ENCODE peak calls at places on chromosomes 11 and 22, in nine cellular contexts. X is WERI-Rb-1, H is colonic mucosa, N is fibroblast of villous mesenchyme, Z is GM23248, V is sigmoid colon, M is GM12864, J is stomach, O is foreskin fibroblast. B is an unnamed sample.

GRCh38 chr22:44823396-44823795 is 71.0 kb downstream of the ARHGAP8 start:
- DNase-seq in Z (no peak), J (no peak), M (no peak), N (no peak), V (peak), X (no peak), O (no peak), H (no peak), B (no peak)

GRCh38 chr11:11569936-11570491 is 51.8 kb downstream of the GALNT18 start:
- DNase-seq in J (peak), Z (peak), V (peak), N (peak), X (no peak), H (peak), O (peak), M (no peak), B (no peak)

GRCh38 chr22:30878516-30879365 is 89.8 kb downstream of the MORC2 start:
- DNase-seq in N (no peak), M (no peak), X (peak), H (no peak), Z (no peak), V (no peak), O (peak), J (no peak), B (no peak)

GRCh38 chr11:72338741-72339140 is 94.8 kb upstream of the PHOX2A start:
- DNase-seq in M (no peak), V (no peak), Z (peak), N (peak), J (no peak), H (no peak), O (peak), X (no peak), B (no peak)

GRCh38 chr22:30219049-30219448 is 27.5 kb downstream of the LIF start:
- DNase-seq in J (no peak), H (no peak), X (no peak), N (no peak), O (peak), V (no peak), M (no peak), Z (no peak), B (no peak)

GRCh38 chr11:71298761-71299181 is 46.4 kb upstream of the SHANK2 start:
- DNase-seq in M (no peak), V (peak), J (peak), H (peak), O (no peak), N (no peak), X (no peak), Z (no peak), B (no peak)

GRCh38 chr11:125072961-125073590 is 10.0 kb downstream of the SLC37A2 start:
- DNase-seq in J (no peak), N (no peak), O (no peak), X (no peak), M (no peak), V (peak), Z (no peak), H (no peak), B (no peak)

GRCh38 chr22:49370841-49371301 is 456.8 kb downstream of the BRD1 start:
- DNase-seq in M (no peak), N (no peak), Z (no peak), J (peak), H (peak), V (no peak), O (no peak), X (no peak), B (no peak)

GRCh38 chr22:40904101-40904500 is 42.2 kb upstream of the DNAJB7 start:
- DNase-seq in J (no peak), O (no peak), N (no peak), Z (no peak), X (no peak), V (no peak), H (no peak), M (no peak), B (no peak)

GRCh38 chr11:78416285-78417174 is 1.1 kb downstream of the GAB2 start:
- DNase-seq in V (peak), Z (peak), N (peak), X (peak), H (peak), O (peak), M (no peak), J (peak), B (peak)

GRCh38 chr22:20463324-20464095 is 25.9 kb upstream of the SCARF2 start:
- DNase-seq in N (no peak), M (no peak), V (no peak), J (no peak), X (no peak), O (no peak), H (no peak), Z (no peak), B (no peak)

GRCh38 chr11:46377266-46377665 is 4.2 kb upstream of the MDK start:
- DNase-seq in V (no peak), M (no peak), H (no peak), N (no peak), Z (no peak), J (no peak), O (no peak), X (no peak), B (no peak)

GRCh38 chr11:46377831-46378230 is 3.6 kb upstream of the MDK start:
- DNase-seq in J (no peak), H (no peak), M (no peak), Z (no peak), V (no peak), N (no peak), O (no peak), X (no peak), B (no peak)

GRCh38 chr11:46380340-46381045 is 976 bp upstream of the MDK start:
- DNase-seq in Z (peak), J (peak), V (peak), H (peak), O (peak), X (peak), N (peak), M (no peak), B (no peak)

GRCh38 chr11:46378296-46378695 is 3.2 kb upstream of the MDK start:
- DNase-seq in V (no peak), X (no peak), Z (no peak), O (no peak), M (no peak), J (no peak), H (no peak), N (no peak), B (no peak)

GRCh38 chr11:46378811-46379482 is 2.5 kb upstream of the MDK start:
- DNase-seq in J (no peak), Z (no peak), O (no peak), M (no peak), X (no peak), V (no peak), N (no peak), H (no peak), B (no peak)
- H3K4me3 ChIP-seq in J (no peak), Z (no peak), O (no peak), M (no peak), X (no peak), V (no peak), N (no peak), H (no peak), B (no peak)

DNA sequence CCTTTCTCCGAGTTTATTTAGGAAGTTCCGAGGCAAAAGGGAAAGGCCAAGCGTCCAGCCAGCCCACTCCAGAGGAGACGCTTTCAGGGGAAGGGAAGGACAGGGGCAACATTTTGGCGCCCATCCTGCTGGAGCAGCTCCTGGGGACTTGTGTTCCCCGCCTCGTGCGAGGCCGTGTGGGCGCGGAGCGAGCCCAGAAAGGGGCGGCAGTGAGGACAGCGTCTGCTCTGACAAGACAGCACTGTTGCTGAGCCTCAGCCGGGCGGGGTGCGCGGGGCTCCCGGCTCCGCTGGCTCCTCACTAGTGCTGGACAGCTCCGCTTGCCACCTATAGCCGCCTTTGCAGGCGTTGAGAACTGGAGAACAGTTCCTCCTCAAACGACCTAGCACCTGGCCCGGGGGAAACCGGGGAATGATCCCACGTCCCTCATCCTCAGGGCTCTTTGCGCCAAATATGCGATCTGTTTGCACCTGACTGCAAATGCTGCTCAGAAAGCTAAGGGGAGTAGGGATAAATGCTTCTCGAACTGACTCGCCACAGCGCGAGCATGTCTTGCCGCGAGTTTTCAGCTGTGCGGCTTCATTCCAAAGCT is 722 bp upstream of the GUCY1A2 start:
- DNase-seq in M (no peak), Z (peak), H (peak), V (peak), O (peak), N (peak), X (peak), J (peak), B (peak)
- H3K4me3 ChIP-seq in M (no peak), Z (peak), H (no peak), V (peak), O (peak), N (peak), X (peak), J (peak), B (peak)

DNA sequence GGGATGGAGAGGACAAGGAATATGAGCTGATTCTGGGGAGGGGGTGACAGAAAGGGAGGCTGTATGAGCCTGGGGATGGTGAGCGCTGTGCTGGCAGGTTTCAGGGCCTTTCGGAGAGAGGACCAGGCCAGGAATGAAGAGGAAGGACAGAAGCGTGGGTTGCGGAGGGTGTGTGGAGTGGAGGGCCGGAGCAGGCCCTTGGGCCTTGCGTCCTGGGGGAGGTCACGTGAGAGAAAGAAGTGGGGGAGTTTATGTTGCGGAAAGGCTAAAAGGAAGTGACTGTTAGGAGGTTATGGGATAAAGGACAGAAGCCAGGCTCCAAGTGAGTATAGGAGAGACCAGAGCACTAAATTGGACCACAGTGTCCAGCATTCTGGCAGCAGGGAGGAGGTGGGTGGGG is 17.5 kb downstream of the BCR start:
- DNase-seq in X (no peak), M (no peak), H (no peak), O (no peak), J (no peak), V (no peak), Z (no peak), N (peak), B (no peak)
- H3K4me3 ChIP-seq in X (no peak), M (no peak), H (no peak), O (no peak), J (no peak), V (no peak), Z (no peak), N (no peak), B (no peak)

GRCh38 chr11:48172818-48173609 is 43.6 kb upstream of the OR4B1 start:
- DNase-seq in Z (peak), J (peak), X (peak), N (peak), M (no peak), V (no peak), H (peak), O (peak), B (no peak)
- H3K4me3 ChIP-seq in Z (peak), J (no peak), X (no peak), N (peak), M (no peak), V (no peak), H (no peak), O (no peak), B (peak)

DNA sequence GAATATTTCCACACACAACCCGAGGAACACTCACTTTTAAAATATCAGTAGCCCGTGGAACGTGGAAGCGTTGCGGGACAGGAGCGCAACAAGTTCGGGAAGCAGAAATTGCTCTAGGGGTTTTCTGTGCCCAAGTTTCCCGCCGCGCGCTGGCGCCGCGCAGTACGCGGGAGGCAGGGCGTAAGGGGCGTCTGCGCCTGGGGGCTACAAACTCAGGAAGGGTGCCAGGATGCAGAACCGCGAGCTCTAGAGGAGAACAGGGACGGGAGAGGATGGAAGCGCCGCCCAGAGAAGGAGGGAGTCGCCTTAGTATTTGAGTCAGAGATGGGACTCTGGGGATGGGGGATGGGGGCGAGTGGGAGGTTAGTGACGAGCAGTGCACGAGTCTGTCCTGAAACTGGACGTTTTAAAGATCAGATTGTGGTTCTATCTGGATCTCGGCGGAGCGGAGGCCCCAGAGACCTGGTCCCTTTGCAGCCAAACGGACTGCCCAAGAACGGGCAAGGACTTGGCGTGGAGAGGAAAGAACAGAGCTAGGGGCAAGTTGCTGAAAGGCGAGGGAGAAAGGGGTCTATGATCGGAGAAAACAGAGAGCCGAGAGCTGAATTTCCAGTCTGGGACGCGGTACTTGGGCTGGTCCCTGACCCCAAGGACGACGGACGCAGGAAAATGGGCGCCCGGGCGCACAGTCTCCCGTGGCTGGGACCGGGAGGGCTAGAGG is 4.7 kb downstream of the BSX start:
- DNase-seq in V (no peak), Z (peak), N (no peak), M (no peak), O (no peak), X (peak), H (no peak), J (no peak), B (no peak)
- H3K4me3 ChIP-seq in V (no peak), Z (peak), N (no peak), M (no peak), O (no peak), X (peak), H (no peak), J (peak), B (no peak)

GRCh38 chr11:64880240-64881001 is 2.0 kb upstream of the EHD1 start:
- DNase-seq in J (no peak), M (no peak), N (no peak), H (no peak), X (no peak), V (no peak), Z (no peak), O (peak), B (no peak)
- H3K4me3 ChIP-seq in J (no peak), M (peak), N (no peak), H (no peak), X (no peak), V (no peak), Z (no peak), O (no peak), B (no peak)

DNA sequence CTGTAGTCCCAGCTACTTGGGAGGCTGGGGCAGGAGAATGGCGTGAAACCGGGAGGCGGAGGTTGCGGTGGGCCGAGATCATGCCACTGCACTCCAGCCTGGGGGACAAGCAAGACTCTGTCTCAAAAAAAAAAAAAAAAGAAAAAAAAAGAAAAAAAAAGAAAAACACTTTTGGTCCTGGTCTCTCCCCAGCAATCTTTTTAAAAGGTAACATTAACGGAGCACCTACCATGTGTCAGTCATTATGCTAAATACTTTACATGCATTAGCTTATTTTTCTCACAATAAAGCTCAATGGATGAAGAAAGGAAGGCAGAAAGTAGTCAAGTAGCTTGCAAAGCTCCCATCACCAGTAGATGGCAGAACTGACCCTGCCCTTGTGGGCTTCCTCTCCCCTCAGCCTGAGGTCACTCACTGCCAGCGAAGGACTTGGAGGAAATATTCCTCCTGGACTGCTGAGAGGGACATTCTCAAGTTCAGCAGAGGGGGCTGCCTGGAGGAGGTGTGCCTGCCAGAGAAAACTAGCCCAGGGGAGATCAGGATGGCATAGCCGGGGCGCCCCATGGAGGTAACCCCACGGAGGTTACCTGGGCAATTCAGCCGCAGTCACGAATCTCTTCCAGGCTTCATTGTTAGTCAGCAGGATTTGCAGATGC is 15.5 kb downstream of the APOL3 start:
- DNase-seq in Z (peak), M (no peak), N (peak), O (peak), X (peak), V (peak), H (peak), J (peak), B (peak)
- H3K4me3 ChIP-seq in Z (no peak), M (no peak), N (no peak), O (no peak), X (peak), V (no peak), H (no peak), J (no peak), B (no peak)